ENCODE peak calls at places on chromosomes 7 and 10, in ten cellular contexts. One of them, this sample, is unnamed.
A peak's percentile ranks its signal among the peaks of the same experiment; 100 is the strongest.

GRCh38 chr7:43071604-43072003 is 40.8 kb upstream of the HECW1 start:
- DNase-seq in thyroid gland: peak; percentile 5
- DNase-seq in GM12892: no peak
- DNase-seq in adrenal gland: no peak
- DNase-seq in breast epithelium: no peak
- DNase-seq in body of pancreas: no peak
- DNase-seq in transverse colon: no peak
- DNase-seq in Peyer's patch: no peak
- DNase-seq in A549: peak; percentile 19
- DNase-seq in HCT116: peak; percentile 12
- DNase-seq in this sample: peak; percentile 21

GRCh38 chr7:134789967-134790685 is 10.7 kb downstream of the CALD1 start:
- DNase-seq in HCT116: no peak
- DNase-seq in GM12892: no peak
- DNase-seq in Peyer's patch: no peak
- DNase-seq in A549: no peak
- DNase-seq in breast epithelium: no peak
- DNase-seq in body of pancreas: peak; percentile 26
- DNase-seq in transverse colon: no peak
- DNase-seq in adrenal gland: no peak
- DNase-seq in thyroid gland: no peak
- DNase-seq in this sample: no peak

GRCh38 chr10:101895781-101896180 is 52.2 kb upstream of the KCNIP2 start:
- DNase-seq in breast epithelium: no peak
- DNase-seq in HCT116: no peak
- DNase-seq in Peyer's patch: no peak
- DNase-seq in adrenal gland: no peak
- DNase-seq in GM12892: no peak
- DNase-seq in A549: no peak
- DNase-seq in transverse colon: no peak
- DNase-seq in thyroid gland: no peak
- DNase-seq in body of pancreas: no peak
- DNase-seq in this sample: no peak

GRCh38 chr10:91856637-91857036 is 52.6 kb downstream of the FGFBP3 start:
- DNase-seq in transverse colon: no peak
- DNase-seq in HCT116: peak; percentile 3
- DNase-seq in thyroid gland: no peak
- DNase-seq in body of pancreas: no peak
- DNase-seq in adrenal gland: no peak
- DNase-seq in A549: peak; percentile 37
- DNase-seq in Peyer's patch: no peak
- DNase-seq in GM12892: no peak
- DNase-seq in breast epithelium: no peak
- DNase-seq in this sample: peak; percentile 18

GRCh38 chr10:127492607-127493250 is 56.4 kb upstream of the NPS start:
- DNase-seq in body of pancreas: no peak
- DNase-seq in thyroid gland: no peak
- DNase-seq in breast epithelium: no peak
- DNase-seq in A549: peak; percentile 30
- DNase-seq in Peyer's patch: no peak
- DNase-seq in GM12892: no peak
- DNase-seq in HCT116: peak; percentile 24
- DNase-seq in transverse colon: no peak
- DNase-seq in adrenal gland: no peak
- DNase-seq in this sample: peak; percentile 4

GRCh38 chr10:124484016-124484415 is 22.4 kb downstream of the LHPP start:
- DNase-seq in adrenal gland: no peak
- DNase-seq in Peyer's patch: no peak
- DNase-seq in GM12892: no peak
- DNase-seq in breast epithelium: no peak
- DNase-seq in body of pancreas: no peak
- DNase-seq in HCT116: no peak
- DNase-seq in A549: no peak
- DNase-seq in transverse colon: no peak
- DNase-seq in thyroid gland: peak; percentile 67
- DNase-seq in this sample: no peak

GRCh38 chr10:99532194-99532593 is 548 bp upstream of the NKX2-3 start:
- DNase-seq in GM12892: no peak
- DNase-seq in body of pancreas: no peak
- DNase-seq in adrenal gland: no peak
- DNase-seq in HCT116: no peak
- DNase-seq in breast epithelium: no peak
- DNase-seq in transverse colon: no peak
- DNase-seq in Peyer's patch: no peak
- DNase-seq in thyroid gland: no peak
- DNase-seq in A549: no peak
- DNase-seq in this sample: no peak

GRCh38 chr7:99864041-99864440 is 12.8 kb downstream of the OR2AE1 start:
- DNase-seq in Peyer's patch: no peak
- DNase-seq in thyroid gland: no peak
- DNase-seq in body of pancreas: no peak
- DNase-seq in transverse colon: no peak
- DNase-seq in HCT116: no peak
- DNase-seq in adrenal gland: no peak
- DNase-seq in A549: no peak
- DNase-seq in breast epithelium: no peak
- DNase-seq in GM12892: no peak
- DNase-seq in this sample: no peak

GRCh38 chr10:97687785-97688781 is 1.0 kb upstream of the AVPI1 start:
- DNase-seq in adrenal gland: peak; percentile 85
- DNase-seq in A549: peak; percentile 84
- DNase-seq in Peyer's patch: no peak
- DNase-seq in GM12892: no peak
- DNase-seq in HCT116: no peak
- DNase-seq in breast epithelium: no peak
- DNase-seq in transverse colon: no peak
- DNase-seq in body of pancreas: peak; percentile 49
- DNase-seq in thyroid gland: peak; percentile 18
- DNase-seq in this sample: peak; percentile 44

GRCh38 chr7:158582089-158582456 is 5.5 kb downstream of the PTPRN2 start:
- DNase-seq in body of pancreas: peak; percentile 84
- DNase-seq in A549: no peak
- DNase-seq in transverse colon: no peak
- DNase-seq in thyroid gland: no peak
- DNase-seq in Peyer's patch: no peak
- DNase-seq in GM12892: no peak
- DNase-seq in HCT116: no peak
- DNase-seq in adrenal gland: no peak
- DNase-seq in breast epithelium: no peak
- DNase-seq in this sample: no peak

GRCh38 chr10:112966191-112966855 is 16.3 kb downstream of the TCF7L2 start:
- DNase-seq in thyroid gland: no peak
- DNase-seq in GM12892: no peak
- DNase-seq in HCT116: no peak
- DNase-seq in body of pancreas: no peak
- DNase-seq in transverse colon: no peak
- DNase-seq in breast epithelium: no peak
- DNase-seq in A549: no peak
- DNase-seq in Peyer's patch: no peak
- DNase-seq in adrenal gland: no peak
- DNase-seq in this sample: no peak

GRCh38 chr7:53609185-53609584 is 573.8 kb downstream of the POM121L12 start:
- DNase-seq in A549: no peak
- DNase-seq in HCT116: no peak
- DNase-seq in GM12892: no peak
- DNase-seq in thyroid gland: no peak
- DNase-seq in Peyer's patch: no peak
- DNase-seq in transverse colon: no peak
- DNase-seq in breast epithelium: no peak
- DNase-seq in body of pancreas: no peak
- DNase-seq in adrenal gland: no peak
- DNase-seq in this sample: no peak

DNA sequence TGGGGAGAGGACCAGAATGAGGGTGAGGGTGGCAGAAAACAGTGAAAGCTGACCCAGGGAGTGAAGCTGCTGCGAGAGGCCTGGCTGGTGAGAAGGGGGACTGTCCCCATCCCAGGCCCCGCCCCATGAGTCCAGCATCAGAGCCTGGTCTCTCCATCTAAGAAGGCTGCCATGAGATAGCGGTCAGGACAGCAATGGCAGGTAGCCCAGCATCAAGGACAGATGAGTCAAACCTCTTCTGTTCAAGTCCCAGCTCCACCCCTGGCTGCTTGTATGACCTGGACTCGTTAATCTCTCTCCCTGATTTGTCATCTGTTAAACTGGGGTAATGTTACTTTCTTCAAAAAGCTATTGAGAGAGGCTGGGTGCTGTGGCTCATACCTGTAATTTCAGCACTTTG is 22.2 kb downstream of the GPNMB start:
- DNase-seq in transverse colon: no peak
- DNase-seq in body of pancreas: no peak
- DNase-seq in HCT116: no peak
- DNase-seq in breast epithelium: no peak
- DNase-seq in A549: no peak
- DNase-seq in adrenal gland: peak; percentile 85
- DNase-seq in thyroid gland: no peak
- DNase-seq in GM12892: no peak
- DNase-seq in Peyer's patch: no peak
- DNase-seq in this sample: no peak
- TF ChIP-seq POLR2A in transverse colon: no peak
- TF ChIP-seq POLR2A in body of pancreas: no peak
- TF ChIP-seq POLR2A in HCT116: no peak
- TF ChIP-seq POLR2A in breast epithelium: no peak
- TF ChIP-seq POLR2A in A549: no peak
- TF ChIP-seq POLR2A in adrenal gland: no peak
- TF ChIP-seq POLR2A in thyroid gland: no peak
- TF ChIP-seq POLR2A in GM12892: no peak
- TF ChIP-seq POLR2A in Peyer's patch: no peak
- TF ChIP-seq POLR2A in this sample: no peak

DNA sequence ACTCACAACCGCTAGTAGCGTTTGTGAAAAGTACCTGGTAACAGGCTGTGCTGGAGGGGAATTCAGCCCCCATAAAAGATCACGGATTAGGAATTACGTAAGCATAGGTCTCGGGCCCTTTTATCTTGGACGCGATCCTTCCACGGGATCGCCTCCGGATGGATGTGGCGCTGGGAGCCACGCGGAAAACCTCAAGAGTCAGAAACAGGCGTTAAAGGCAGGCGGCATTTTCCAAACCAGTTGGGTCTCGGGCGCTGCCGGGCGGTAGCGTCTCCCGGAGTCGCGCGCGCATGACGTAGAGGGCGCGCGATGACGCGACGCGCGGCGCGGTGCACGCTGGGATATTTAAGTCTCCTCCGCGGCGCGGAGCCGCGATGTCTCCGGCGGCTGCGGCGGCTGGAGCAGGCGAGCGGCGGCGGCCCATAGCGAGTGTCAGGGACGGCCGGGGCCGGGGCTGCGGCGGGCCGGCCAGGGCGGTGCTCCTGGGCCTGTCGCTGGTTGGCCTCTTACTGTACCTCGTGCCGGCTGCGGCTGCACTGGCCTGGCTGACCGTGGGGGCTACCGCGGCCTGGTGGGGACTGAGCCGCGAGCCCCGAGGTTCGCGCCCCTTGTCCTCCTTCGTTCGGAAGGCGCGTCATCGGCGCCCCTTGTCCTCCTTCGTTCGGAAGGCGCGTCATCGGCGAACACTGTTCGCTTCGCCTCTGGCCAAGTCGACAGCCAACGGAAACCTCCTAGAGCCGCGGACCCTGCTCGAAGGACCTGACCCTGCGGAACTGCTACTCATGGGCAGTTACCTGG is at the start of gene POM121:
- DNase-seq in body of pancreas: peak; percentile 85
- DNase-seq in breast epithelium: peak; percentile 70
- DNase-seq in adrenal gland: peak; percentile 79
- DNase-seq in Peyer's patch: peak; percentile 95
- DNase-seq in thyroid gland: peak; percentile 78
- DNase-seq in transverse colon: peak; percentile 86
- DNase-seq in A549: peak; percentile 92
- DNase-seq in HCT116: peak; percentile 72
- DNase-seq in GM12892: peak; percentile 88
- DNase-seq in this sample: peak; percentile 96
- TF ChIP-seq POLR2A in body of pancreas: peak; percentile 83
- TF ChIP-seq POLR2A in breast epithelium: no peak
- TF ChIP-seq POLR2A in adrenal gland: peak; percentile 69
- TF ChIP-seq POLR2A in Peyer's patch: peak; percentile 63
- TF ChIP-seq POLR2A in thyroid gland: no peak
- TF ChIP-seq POLR2A in transverse colon: peak; percentile 58
- TF ChIP-seq POLR2A in A549: peak; percentile 76
- TF ChIP-seq POLR2A in HCT116: peak; percentile 70
- TF ChIP-seq POLR2A in GM12892: peak; percentile 93
- TF ChIP-seq POLR2A in this sample: peak; percentile 89

DNA sequence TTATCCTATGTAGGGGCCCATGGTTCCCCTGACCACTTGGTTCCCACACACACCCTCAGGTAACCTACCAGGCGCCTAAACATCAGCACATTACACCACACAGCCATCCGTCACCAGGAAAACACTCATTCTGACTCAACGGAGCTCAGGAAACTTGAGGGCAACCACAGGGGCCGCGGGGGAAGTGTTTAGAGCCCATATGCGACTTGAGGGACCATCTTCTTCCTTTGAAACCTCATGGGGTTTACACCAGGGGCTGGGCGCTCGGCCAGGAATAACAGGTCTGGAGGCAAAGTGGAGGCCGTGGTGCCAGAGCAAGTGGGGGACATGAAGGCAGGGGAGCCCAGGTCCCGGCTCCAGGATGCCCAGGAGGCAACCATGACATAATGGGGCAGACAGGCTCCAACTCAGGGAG is 1.5 kb downstream of the STX1A start:
- DNase-seq in breast epithelium: no peak
- DNase-seq in adrenal gland: no peak
- DNase-seq in Peyer's patch: peak; percentile 84
- DNase-seq in thyroid gland: no peak
- DNase-seq in A549: no peak
- DNase-seq in GM12892: no peak
- DNase-seq in transverse colon: peak; percentile 56
- DNase-seq in HCT116: peak; percentile 73
- DNase-seq in body of pancreas: peak; percentile 28
- DNase-seq in this sample: no peak
- TF ChIP-seq POLR2A in breast epithelium: no peak
- TF ChIP-seq POLR2A in adrenal gland: no peak
- TF ChIP-seq POLR2A in Peyer's patch: no peak
- TF ChIP-seq POLR2A in thyroid gland: no peak
- TF ChIP-seq POLR2A in A549: no peak
- TF ChIP-seq POLR2A in GM12892: no peak
- TF ChIP-seq POLR2A in transverse colon: no peak
- TF ChIP-seq POLR2A in HCT116: no peak
- TF ChIP-seq POLR2A in body of pancreas: no peak
- TF ChIP-seq POLR2A in this sample: no peak

GRCh38 chr7:88219781-88220747 is at the start of gene SRI:
- DNase-seq in GM12892: peak; percentile 65
- DNase-seq in thyroid gland: peak; percentile 84
- DNase-seq in HCT116: peak; percentile 61
- DNase-seq in A549: peak; percentile 89
- DNase-seq in transverse colon: peak; percentile 91
- DNase-seq in breast epithelium: peak; percentile 75
- DNase-seq in adrenal gland: peak; percentile 86
- DNase-seq in Peyer's patch: peak; percentile 95
- DNase-seq in body of pancreas: peak; percentile 86
- DNase-seq in this sample: peak; percentile 96
- TF ChIP-seq POLR2A in GM12892: peak; percentile 88
- TF ChIP-seq POLR2A in thyroid gland: peak; percentile 13
- TF ChIP-seq POLR2A in HCT116: peak; percentile 62
- TF ChIP-seq POLR2A in A549: peak; percentile 86
- TF ChIP-seq POLR2A in transverse colon: peak; percentile 69
- TF ChIP-seq POLR2A in breast epithelium: peak; percentile 39
- TF ChIP-seq POLR2A in adrenal gland: peak; percentile 28
- TF ChIP-seq POLR2A in Peyer's patch: peak; percentile 75
- TF ChIP-seq POLR2A in body of pancreas: peak; percentile 86
- TF ChIP-seq POLR2A in this sample: peak; percentile 75

This sample was measured in erythroblast.